ENCODE peak calls at places on chromosomes 16 and 17, in seven cellular contexts. Q is kidney tubule cell; E is GM20000; V is stimulated activated effector memory CD8-positive, alpha-beta T cell treated with anti-CD3 and anti-CD28 coated beads, Interleukin-12 subunit alpha, Interleukin-12 subunit beta, amount 100 ng/mL, for 72 hours; R is stimulated activated CD4-positive, alpha-beta T cell treated with anti-CD3 and anti-CD28 coated beads, TNF-alpha, amount 100 ng/mL, for 48 hours; Z is H9; M is coronary artery. K is an unnamed sample.

GRCh38 chr17:5870231-5870953 is 199.8 kb upstream of the WSCD1 start:
- DNase-seq in Q (peak; percentile 59), E (no peak), Z (peak; percentile 22), R (no peak), M (no peak), V (no peak), K (no peak)

GRCh38 chr17:2364132-2365116 is 27.1 kb downstream of the SGSM2 start:
- DNase-seq in Z (no peak), V (no peak), R (no peak), Q (no peak), M (no peak), E (no peak), K (no peak)

GRCh38 chr17:12070561-12070960 is 49.9 kb downstream of the MAP2K4 start:
- DNase-seq in Z (no peak), E (no peak), M (no peak), Q (peak; percentile 22), V (no peak), R (no peak), K (no peak)

GRCh38 chr16:84527486-84528269 is 23.2 kb upstream of the MEAK7 start:
- DNase-seq in R (no peak), Z (no peak), M (no peak), Q (no peak), V (no peak), E (no peak), K (no peak)

GRCh38 chr17:10777890-10778289 is 26.0 kb downstream of the TMEM238L start:
- DNase-seq in M (no peak), Z (no peak), V (no peak), E (no peak), R (no peak), Q (no peak), K (no peak)

GRCh38 chr17:78342438-78343098 is 17.3 kb downstream of the SOCS3 start:
- DNase-seq in Z (peak; percentile 59), M (peak; percentile 94), R (no peak), V (no peak), E (no peak), Q (peak; percentile 85), K (peak; percentile 62)

GRCh38 chr17:43454888-43455287 is 28.9 kb upstream of the DHX8 start:
- DNase-seq in R (no peak), E (no peak), Q (no peak), M (no peak), Z (no peak), V (no peak), K (no peak)

GRCh38 chr16:88705076-88705684 is 1.0 kb downstream of the RNF166 start:
- DNase-seq in R (no peak), E (no peak), Z (no peak), Q (peak; percentile 25), M (no peak), V (no peak), K (peak; percentile 25)

GRCh38 chr16:85306071-85306792 is 194.0 kb upstream of the CIBAR2 start:
- DNase-seq in Q (peak; percentile 89), M (peak; percentile 94), R (peak; percentile 75), V (peak; percentile 83), Z (peak; percentile 60), E (peak; percentile 88), K (peak; percentile 82)

GRCh38 chr16:28166394-28167208 is 45.2 kb downstream of the XPO6 start:
- DNase-seq in Q (peak; percentile 88), Z (no peak), E (no peak), V (no peak), M (no peak), R (no peak), K (no peak)

GRCh38 chr16:78240459-78241222 is 141.2 kb downstream of the WWOX start:
- DNase-seq in Z (no peak), R (no peak), V (no peak), E (no peak), Q (peak; percentile 81), M (peak; percentile 29), K (no peak)

GRCh38 chr17:36869441-36869840 is 67.8 kb upstream of the LHX1 start:
- DNase-seq in V (no peak), M (no peak), Q (no peak), Z (no peak), E (no peak), R (no peak), K (no peak)

GRCh38 chr17:40554646-40555295 is 10.5 kb downstream of the CCR7 start:
- DNase-seq in M (peak; percentile 71), V (no peak), Q (no peak), E (no peak), R (no peak), Z (peak; percentile 36), K (no peak)

GRCh38 chr16:87702325-87702811 is 63.4 kb downstream of the KLHDC4 start:
- DNase-seq in Q (no peak), V (peak; percentile 65), M (no peak), E (peak; percentile 91), Z (peak; percentile 71), R (peak; percentile 27), K (peak; percentile 88)

GRCh38 chr16:49484936-49485335 is 111.3 kb downstream of the C16orf78 start:
- DNase-seq in V (no peak), E (no peak), R (no peak), Q (no peak), M (no peak), Z (no peak), K (no peak)

GRCh38 chr16:31008154-31008950 is 2.1 kb downstream of the STX1B start:
- DNase-seq in Q (peak; percentile 78), E (no peak), M (no peak), Z (no peak), R (no peak), V (no peak), K (no peak)

GRCh38 chr16:55993088-55993487 is 117.9 kb upstream of the CES5A start:
- DNase-seq in Z (no peak), M (no peak), Q (no peak), R (no peak), E (no peak), V (no peak), K (no peak)

GRCh38 chr17:31715436-31715835 is 143.6 kb downstream of the COPRS start:
- DNase-seq in Z (no peak), E (no peak), V (no peak), M (no peak), R (no peak), Q (no peak), K (no peak)

GRCh38 chr17:18319604-18320256 is 4.6 kb downstream of the SMCR8 start:
- DNase-seq in Q (peak; percentile 66), E (no peak), V (no peak), R (no peak), Z (peak; percentile 73), M (no peak), K (peak; percentile 36)

GRCh38 chr16:425082-425718 is at the start of gene RAB11FIP3:
- DNase-seq in Q (peak; percentile 84), R (peak; percentile 74), E (peak; percentile 99), V (peak; percentile 92), M (peak; percentile 88), Z (peak; percentile 85), K (peak; percentile 40)

GRCh38 chr16:11389631-11390565 is 44.6 kb downstream of the RMI2 start:
- DNase-seq in E (peak; percentile 24), R (no peak), M (no peak), Z (no peak), V (no peak), Q (no peak), K (no peak)

GRCh38 chr16:1000608-1001007 is 19.0 kb downstream of the SOX8 start:
- DNase-seq in V (no peak), E (no peak), Z (no peak), Q (no peak), M (no peak), R (no peak), K (no peak)

GRCh38 chr16:167117-167462 is 1.3 kb downstream of the HBM start:
- DNase-seq in Z (no peak), E (no peak), M (no peak), R (no peak), Q (no peak), V (no peak), K (no peak)

GRCh38 chr16:27824006-27824405 is 239.5 kb downstream of the GSG1L start:
- DNase-seq in V (no peak), R (no peak), M (no peak), Q (no peak), E (no peak), Z (no peak), K (no peak)

GRCh38 chr17:82346342-82347300 is 12.4 kb upstream of the TEX19 start:
- DNase-seq in R (no peak), E (no peak), Z (no peak), V (no peak), M (no peak), Q (no peak), K (peak; percentile 37)

GRCh38 chr17:28738680-28739384 is 5.0 kb upstream of the TRAF4 start:
- DNase-seq in V (no peak), Z (no peak), R (no peak), M (no peak), E (peak; percentile 57), Q (no peak), K (no peak)

GRCh38 chr17:7781467-7781866 is 52.5 kb upstream of the KDM6B start:
- DNase-seq in R (no peak), V (no peak), Q (peak; percentile 91), M (no peak), Z (no peak), E (peak; percentile 77), K (no peak)

GRCh38 chr17:17315142-17315821 is 12.1 kb downstream of the NT5M start:
- DNase-seq in Z (no peak), E (no peak), M (peak; percentile 28), V (no peak), R (no peak), Q (no peak), K (no peak)

GRCh38 chr17:34892864-34893263 is 68.4 kb downstream of the CCT6B start:
- DNase-seq in M (no peak), R (peak; percentile 8), E (no peak), Q (peak; percentile 39), Z (peak; percentile 78), V (no peak), K (no peak)

GRCh38 chr17:55625516-55625915 is 97.1 kb downstream of the TMEM100 start:
- DNase-seq in Q (no peak), E (peak; percentile 31), R (no peak), V (no peak), M (no peak), Z (no peak), K (no peak)

GRCh38 chr16:48556913-48557351 is 53.0 kb downstream of the N4BP1 start:
- DNase-seq in E (no peak), M (no peak), V (peak; percentile 74), Q (peak; percentile 68), Z (no peak), R (no peak), K (no peak)